ENCODE peak calls at places on chromosome 20, in four cellular contexts. A is stimulated activated CD8-positive, alpha-beta memory T cell treated with anti-CD3 and anti-CD28 coated beads, Interleukin-15, amount 100 ng/mL, for 24 hours; R is left ventricle myocardium inferior; Z is GM13976. Y is an unnamed sample.

GRCh38 chr20:36303020-36303595 is 3.0 kb upstream of the DLGAP4 start:
- DNase-seq in R (no peak), A (no peak), Z (no peak), Y (no peak)

GRCh38 chr20:49948809-49949507 is 12.8 kb downstream of the RNF114 start:
- DNase-seq in A (no peak), Z (no peak), R (no peak), Y (no peak)

GRCh38 chr20:49397525-49397924 is 84.9 kb downstream of the KCNB1 start:
- DNase-seq in Z (no peak), R (no peak), A (no peak), Y (no peak)

GRCh38 chr20:44435630-44436335 is 39.9 kb upstream of the TTPAL start:
- DNase-seq in A (no peak), R (no peak), Z (no peak), Y (no peak)

GRCh38 chr20:17863577-17864292 is 104.9 kb downstream of the SNX5 start:
- DNase-seq in A (no peak), R (no peak), Z (no peak), Y (no peak)

GRCh38 chr20:24491043-24491756 is 21.8 kb downstream of the SYNDIG1 start:
- DNase-seq in Z (no peak), A (no peak), R (no peak), Y (no peak)

GRCh38 chr20:9215539-9215938 is 146.7 kb downstream of the PLCB4 start:
- DNase-seq in A (no peak), Z (no peak), R (no peak), Y (no peak)

GRCh38 chr20:59789641-59790040 is 143.8 kb downstream of the SYCP2 start:
- DNase-seq in A (no peak), R (no peak), Z (no peak), Y (no peak)

GRCh38 chr20:48877299-48877698 is 44.2 kb upstream of the ARFGEF2 start:
- DNase-seq in R (no peak), Z (no peak), A (no peak), Y (no peak)

GRCh38 chr20:48471176-48471575 is 356.6 kb downstream of the PREX1 start:
- DNase-seq in R (no peak), Z (no peak), A (no peak), Y (no peak)

GRCh38 chr20:2101057-2101934 is at the start of gene STK35:
- DNase-seq in A (no peak), R (no peak), Z (peak), Y (no peak)

GRCh38 chr20:38892091-38892981 is 33.9 kb upstream of the FAM83D start:
- DNase-seq in R (no peak), A (no peak), Z (peak), Y (no peak)

GRCh38 chr20:22339091-22339881 is 245.1 kb downstream of the FOXA2 start:
- DNase-seq in R (no peak), Z (peak), A (no peak), Y (no peak)

GRCh38 chr20:19764207-19764606 is 6.1 kb downstream of the RIN2 start:
- DNase-seq in R (no peak), Z (no peak), A (no peak), Y (no peak)